ENCODE peak calls at places on chromosomes 4 and X, in ten cellular contexts. Y is NCI-H345; K is HT1080; P is stimulated activated CD8-positive, alpha-beta memory T cell treated with anti-CD3 and anti-CD28 coated beads, Interleukin-15, amount 100 ng/mL, for 1 hour; Q is H9; L is iPS-NIHi11; W is neural crest cell; N is kidney; I is cardiac septum; R is neural progenitor cell. B is an unnamed sample.

GRCh38 chr4:133316874-133317273 is 167.8 kb downstream of the PCDH10 start:
- DNase-seq in Y (peak; percentile 0), K (peak; percentile 7), P (no peak), Q (no peak), L (no peak), W (no peak), N (no peak), I (no peak), R (no peak), B (no peak)

GRCh38 chrX:34638116-34638515 is 19.0 kb downstream of the TMEM47 start:
- DNase-seq in Y (peak; percentile 3), K (peak; percentile 15), P (no peak), Q (no peak), L (no peak), W (peak; percentile 26), N (no peak), I (no peak), R (peak; percentile 51), B (peak; percentile 54)

GRCh38 chr4:55291227-55291629 is 54.8 kb upstream of the SRD5A3 start:
- DNase-seq in Y (no peak), K (no peak), P (no peak), Q (no peak), L (no peak), W (no peak), N (no peak), I (no peak), R (no peak), B (no peak)

GRCh38 chr4:47668810-47669408 is 169.0 kb downstream of the CORIN start:
- DNase-seq in Y (peak; percentile 58), K (peak; percentile 17), P (no peak), Q (no peak), L (peak; percentile 22), W (peak; percentile 17), N (no peak), I (no peak), R (peak; percentile 43), B (peak; percentile 71)

GRCh38 chr4:77153016-77153415 is 4.0 kb upstream of the CCNG2 start:
- DNase-seq in Y (no peak), K (no peak), P (no peak), Q (no peak), L (no peak), W (no peak), N (no peak), I (no peak), R (no peak), B (no peak)

GRCh38 chr4:88010921-88011320 is 3.5 kb downstream of the PKD2 start:
- DNase-seq in Y (no peak), K (no peak), P (no peak), Q (no peak), L (no peak), W (no peak), N (no peak), I (no peak), R (no peak), B (no peak)

GRCh38 chrX:123993326-123993725 is 31.8 kb downstream of the STAG2 start:
- DNase-seq in Y (no peak), K (peak; percentile 84), P (no peak), Q (no peak), L (no peak), W (no peak), N (no peak), I (no peak), R (no peak), B (peak; percentile 4)

GRCh38 chrX:8036914-8037313 is 109.7 kb upstream of the PNPLA4 start:
- DNase-seq in Y (peak; percentile 22), K (no peak), P (no peak), Q (no peak), L (no peak), W (no peak), N (no peak), I (no peak), R (no peak), B (peak; percentile 55)

GRCh38 chrX:105347373-105347772 is 126.9 kb upstream of the TEX13A start:
- DNase-seq in Y (no peak), K (no peak), P (no peak), Q (no peak), L (no peak), W (no peak), N (no peak), I (no peak), R (no peak), B (peak; percentile 29)

GRCh38 chr4:168082379-168082778 is 10.0 kb upstream of the ANXA10 start:
- DNase-seq in Y (no peak), K (no peak), P (no peak), Q (no peak), L (peak; percentile 17), W (no peak), N (no peak), I (no peak), R (no peak), B (no peak)

GRCh38 chr4:83947111-83947510 is 411.2 kb downstream of the GPAT3 start:
- DNase-seq in Y (no peak), K (no peak), P (no peak), Q (no peak), L (no peak), W (no peak), N (no peak), I (no peak), R (peak; percentile 18), B (peak; percentile 93)

GRCh38 chr4:108072300-108072699 is 82.6 kb downstream of the HADH start:
- DNase-seq in Y (peak; percentile 79), K (no peak), P (peak; percentile 36), Q (no peak), L (no peak), W (no peak), N (no peak), I (no peak), R (no peak), B (no peak)

GRCh38 chrX:134608153-134608552 is 50.1 kb downstream of the PLAC1 start:
- DNase-seq in Y (no peak), K (no peak), P (no peak), Q (no peak), L (no peak), W (no peak), N (no peak), I (no peak), R (no peak), B (no peak)

GRCh38 chrX:56788717-56789122 is 59.7 kb downstream of the NBDY start:
- DNase-seq in Y (no peak), K (peak; percentile 50), P (no peak), Q (no peak), L (no peak), W (no peak), N (peak; percentile 26), I (peak; percentile 64), R (no peak), B (no peak)

GRCh38 chr4:4694296-4694772 is 152.5 kb upstream of the STX18 start:
- DNase-seq in Y (peak; percentile 55), K (peak; percentile 15), P (no peak), Q (peak; percentile 75), L (peak; percentile 81), W (no peak), N (peak; percentile 75), I (no peak), R (peak; percentile 49), B (peak; percentile 23)

GRCh38 chrX:116317409-116317808 is 119.0 kb upstream of the SLC6A14 start:
- DNase-seq in Y (peak; percentile 1), K (peak; percentile 8), P (no peak), Q (no peak), L (no peak), W (no peak), N (peak; percentile 71), I (no peak), R (peak; percentile 35), B (peak; percentile 86)

GRCh38 chrX:9560219-9560618 is 95.4 kb downstream of the TBL1X start:
- DNase-seq in Y (no peak), K (no peak), P (no peak), Q (no peak), L (no peak), W (no peak), N (no peak), I (no peak), R (no peak), B (no peak)

GRCh38 chr4:125191252-125191651 is 123.5 kb upstream of the FAT4 start:
- DNase-seq in Y (no peak), K (peak; percentile 8), P (no peak), Q (no peak), L (no peak), W (no peak), N (no peak), I (no peak), R (no peak), B (no peak)

GRCh38 chr4:145609494-145610427 is 9.4 kb upstream of the MMAA start:
- DNase-seq in Y (peak; percentile 50), K (peak; percentile 62), P (peak; percentile 43), Q (peak; percentile 55), L (peak; percentile 48), W (peak; percentile 68), N (no peak), I (no peak), R (peak; percentile 60), B (peak; percentile 76)

GRCh38 chr4:87679449-87680169 is 29.5 kb downstream of the DMP1 start:
- DNase-seq in Y (peak; percentile 35), K (peak; percentile 32), P (peak; percentile 2), Q (peak; percentile 62), L (peak; percentile 75), W (peak; percentile 69), N (no peak), I (no peak), R (peak; percentile 84), B (peak; percentile 65)

GRCh38 chr4:83109480-83110221 is 4.9 kb downstream of the PLAC8 start:
- DNase-seq in Y (peak; percentile 59), K (no peak), P (no peak), Q (peak; percentile 67), L (peak; percentile 65), W (peak; percentile 40), N (peak; percentile 77), I (peak; percentile 78), R (peak; percentile 75), B (peak; percentile 61)

GRCh38 chrX:8235026-8235425 is 64.0 kb upstream of the VCX2 start:
- DNase-seq in Y (no peak), K (peak; percentile 3), P (no peak), Q (no peak), L (no peak), W (no peak), N (no peak), I (no peak), R (no peak), B (no peak)

GRCh38 chrX:10506781-10507180 is 113.6 kb downstream of the MID1 start:
- DNase-seq in Y (no peak), K (no peak), P (no peak), Q (no peak), L (no peak), W (no peak), N (no peak), I (no peak), R (no peak), B (no peak)

GRCh38 chr4:169189372-169189771 is 81.4 kb downstream of the SH3RF1 start:
- DNase-seq in Y (no peak), K (no peak), P (no peak), Q (no peak), L (no peak), W (no peak), N (no peak), I (no peak), R (no peak), B (no peak)

GRCh38 chr4:57639566-57640328 is 529.6 kb upstream of the IGFBP7 start:
- DNase-seq in Y (no peak), K (no peak), P (no peak), Q (peak; percentile 29), L (no peak), W (no peak), N (no peak), I (no peak), R (no peak), B (no peak)

GRCh38 chr4:180860136-180860720 is 1383.0 kb upstream of the TENM3 start:
- DNase-seq in Y (no peak), K (no peak), P (no peak), Q (no peak), L (no peak), W (no peak), N (no peak), I (no peak), R (peak; percentile 60), B (no peak)

GRCh38 chrX:19627533-19627932 is 112.2 kb upstream of the MAP3K15 start:
- DNase-seq in Y (no peak), K (peak; percentile 50), P (no peak), Q (no peak), L (no peak), W (no peak), N (no peak), I (no peak), R (no peak), B (no peak)

GRCh38 chr4:183424109-183424751 is 20.2 kb upstream of the CDKN2AIP start:
- DNase-seq in Y (no peak), K (peak; percentile 21), P (no peak), Q (peak; percentile 24), L (no peak), W (no peak), N (no peak), I (no peak), R (no peak), B (no peak)